ENCODE peak calls at places on chromosomes 3 and 15, in six cellular contexts. One of them, this sample, is unnamed.

GRCh38 chr3:64642327-64643151 is 45.3 kb downstream of the ADAMTS9 start:
- DNase-seq in right lobe of liver: no peak
- DNase-seq in spleen: no peak
- DNase-seq in transverse colon: peak
- DNase-seq in AG10803: no peak
- DNase-seq in GM06990: no peak
- DNase-seq in this sample: no peak

GRCh38 chr3:140187028-140187427 is 252.0 kb downstream of the CLSTN2 start:
- DNase-seq in right lobe of liver: no peak
- DNase-seq in spleen: no peak
- DNase-seq in transverse colon: no peak
- DNase-seq in AG10803: no peak
- DNase-seq in GM06990: no peak
- DNase-seq in this sample: no peak

GRCh38 chr15:65421360-65422215 is 1.2 kb downstream of the IGDCC4 start:
- DNase-seq in right lobe of liver: no peak
- DNase-seq in spleen: no peak
- DNase-seq in transverse colon: peak
- DNase-seq in AG10803: peak
- DNase-seq in GM06990: peak
- DNase-seq in this sample: no peak

GRCh38 chr3:15964605-15965061 is 166.9 kb upstream of the ANKRD28 start:
- DNase-seq in right lobe of liver: no peak
- DNase-seq in spleen: no peak
- DNase-seq in transverse colon: no peak
- DNase-seq in AG10803: peak
- DNase-seq in GM06990: no peak
- DNase-seq in this sample: no peak

GRCh38 chr15:91919014-91919534 is 65.6 kb downstream of the SLCO3A1 start:
- DNase-seq in right lobe of liver: no peak
- DNase-seq in spleen: no peak
- DNase-seq in transverse colon: no peak
- DNase-seq in AG10803: no peak
- DNase-seq in GM06990: no peak
- DNase-seq in this sample: no peak

GRCh38 chr15:42494998-42495360 is 455 bp upstream of the SNAP23 start:
- DNase-seq in right lobe of liver: no peak
- DNase-seq in spleen: no peak
- DNase-seq in transverse colon: peak
- DNase-seq in AG10803: peak
- DNase-seq in GM06990: no peak
- DNase-seq in this sample: peak

GRCh38 chr3:19917167-19917566 is 16.9 kb downstream of the EFHB start:
- DNase-seq in right lobe of liver: no peak
- DNase-seq in spleen: no peak
- DNase-seq in transverse colon: no peak
- DNase-seq in AG10803: no peak
- DNase-seq in GM06990: no peak
- DNase-seq in this sample: no peak

GRCh38 chr3:54891540-54891897 is 36.3 kb downstream of the LRTM1 start:
- DNase-seq in right lobe of liver: no peak
- DNase-seq in spleen: peak
- DNase-seq in transverse colon: peak
- DNase-seq in AG10803: peak
- DNase-seq in GM06990: no peak
- DNase-seq in this sample: peak

GRCh38 chr3:33991673-33992072 is 193.2 kb downstream of the PDCD6IP start:
- DNase-seq in right lobe of liver: no peak
- DNase-seq in spleen: no peak
- DNase-seq in transverse colon: no peak
- DNase-seq in AG10803: no peak
- DNase-seq in GM06990: no peak
- DNase-seq in this sample: no peak

GRCh38 chr3:159732172-159733111 is 256.2 kb upstream of the IL12A start:
- DNase-seq in right lobe of liver: no peak
- DNase-seq in spleen: no peak
- DNase-seq in transverse colon: no peak
- DNase-seq in AG10803: peak
- DNase-seq in GM06990: no peak
- DNase-seq in this sample: no peak

GRCh38 chr3:102229062-102229655 is 205.7 kb upstream of the ZPLD1 start:
- DNase-seq in right lobe of liver: no peak
- DNase-seq in spleen: no peak
- DNase-seq in transverse colon: peak
- DNase-seq in AG10803: peak
- DNase-seq in GM06990: peak
- DNase-seq in this sample: peak

GRCh38 chr3:122343654-122344053 is 18.6 kb downstream of the CSTA start:
- DNase-seq in right lobe of liver: no peak
- DNase-seq in spleen: no peak
- DNase-seq in transverse colon: no peak
- DNase-seq in AG10803: no peak
- DNase-seq in GM06990: no peak
- DNase-seq in this sample: no peak

GRCh38 chr3:43023066-43023465 is 44.0 kb downstream of the GASK1A start:
- DNase-seq in right lobe of liver: no peak
- DNase-seq in spleen: no peak
- DNase-seq in transverse colon: no peak
- DNase-seq in AG10803: no peak
- DNase-seq in GM06990: no peak
- DNase-seq in this sample: no peak

GRCh38 chr3:185822221-185822956 is 2.5 kb downstream of the IGF2BP2 start:
- DNase-seq in right lobe of liver: no peak
- DNase-seq in spleen: no peak
- DNase-seq in transverse colon: no peak
- DNase-seq in AG10803: peak
- DNase-seq in GM06990: no peak
- DNase-seq in this sample: no peak

GRCh38 chr3:18236726-18237125 is 188.4 kb downstream of the SATB1 start:
- DNase-seq in right lobe of liver: no peak
- DNase-seq in spleen: no peak
- DNase-seq in transverse colon: no peak
- DNase-seq in AG10803: no peak
- DNase-seq in GM06990: no peak
- DNase-seq in this sample: no peak

GRCh38 chr15:69056365-69056764 is 41.9 kb downstream of the NOX5 start:
- DNase-seq in right lobe of liver: no peak
- DNase-seq in spleen: no peak
- DNase-seq in transverse colon: no peak
- DNase-seq in AG10803: no peak
- DNase-seq in GM06990: no peak
- DNase-seq in this sample: no peak

GRCh38 chr15:40575113-40575512 is 6.0 kb downstream of the RPUSD2 start:
- DNase-seq in right lobe of liver: no peak
- DNase-seq in spleen: no peak
- DNase-seq in transverse colon: no peak
- DNase-seq in AG10803: no peak
- DNase-seq in GM06990: no peak
- DNase-seq in this sample: no peak

GRCh38 chr15:88861621-88862020 is 33.7 kb downstream of the HAPLN3 start:
- DNase-seq in right lobe of liver: peak
- DNase-seq in spleen: no peak
- DNase-seq in transverse colon: no peak
- DNase-seq in AG10803: no peak
- DNase-seq in GM06990: no peak
- DNase-seq in this sample: no peak

GRCh38 chr3:173397161-173398110 is at the start of gene NLGN1:
- DNase-seq in right lobe of liver: peak
- DNase-seq in spleen: peak
- DNase-seq in transverse colon: peak
- DNase-seq in AG10803: peak
- DNase-seq in GM06990: no peak
- DNase-seq in this sample: peak
- TF ChIP-seq CTCF in right lobe of liver: no peak
- TF ChIP-seq CTCF in spleen: no peak
- TF ChIP-seq CTCF in transverse colon: no peak
- TF ChIP-seq CTCF in AG10803: peak
- TF ChIP-seq CTCF in GM06990: no peak
- TF ChIP-seq CTCF in this sample: no peak

GRCh38 chr3:141384575-141384974 is 16.3 kb downstream of the ZBTB38 start:
- DNase-seq in right lobe of liver: no peak
- DNase-seq in spleen: no peak
- DNase-seq in transverse colon: no peak
- DNase-seq in AG10803: no peak
- DNase-seq in GM06990: no peak
- DNase-seq in this sample: no peak

GRCh38 chr3:141382571-141382970 is 14.3 kb downstream of the ZBTB38 start:
- DNase-seq in right lobe of liver: no peak
- DNase-seq in spleen: no peak
- DNase-seq in transverse colon: no peak
- DNase-seq in AG10803: no peak
- DNase-seq in GM06990: no peak
- DNase-seq in this sample: no peak

GRCh38 chr3:141384157-141384556 is 15.9 kb downstream of the ZBTB38 start:
- DNase-seq in right lobe of liver: no peak
- DNase-seq in spleen: no peak
- DNase-seq in transverse colon: no peak
- DNase-seq in AG10803: peak
- DNase-seq in GM06990: no peak
- DNase-seq in this sample: no peak

GRCh38 chr3:141385386-141386079 is 17.2 kb downstream of the ZBTB38 start:
- DNase-seq in right lobe of liver: no peak
- DNase-seq in spleen: no peak
- DNase-seq in transverse colon: no peak
- DNase-seq in AG10803: peak
- DNase-seq in GM06990: no peak
- DNase-seq in this sample: no peak

DNA sequence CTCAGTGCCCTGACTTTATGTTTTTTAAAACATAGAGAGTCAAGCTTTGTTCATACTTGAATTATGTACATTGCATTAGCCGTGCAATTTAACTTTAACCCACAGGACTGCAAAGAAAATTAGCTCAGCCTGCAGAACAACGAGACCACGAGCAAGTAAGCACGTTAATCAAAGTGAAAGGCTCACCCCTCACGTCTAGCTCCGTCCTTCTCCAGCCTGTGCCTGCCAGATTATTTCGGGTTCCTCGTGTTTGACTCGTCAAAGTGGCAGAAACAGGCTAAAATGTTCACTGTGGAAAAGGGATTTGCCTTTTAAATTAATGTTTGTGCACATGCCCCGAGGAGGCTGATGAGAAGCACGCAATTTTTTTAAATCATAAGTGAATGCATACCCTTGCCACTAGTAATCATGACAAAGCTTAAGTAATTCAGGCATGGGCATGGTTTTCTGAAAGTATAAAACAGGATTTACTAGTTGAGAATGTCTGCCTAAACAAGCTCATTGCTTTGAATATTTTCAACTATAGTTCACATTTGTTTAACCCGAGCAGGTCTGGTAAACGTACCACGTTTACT is 15.3 kb downstream of the ZBTB38 start:
- DNase-seq in right lobe of liver: no peak
- DNase-seq in spleen: no peak
- DNase-seq in transverse colon: no peak
- DNase-seq in AG10803: peak
- DNase-seq in GM06990: no peak
- DNase-seq in this sample: no peak
- H3K4me3 ChIP-seq in right lobe of liver: no peak
- H3K4me3 ChIP-seq in spleen: no peak
- H3K4me3 ChIP-seq in transverse colon: peak
- H3K4me3 ChIP-seq in AG10803: peak
- H3K4me3 ChIP-seq in GM06990: peak
- H3K4me3 ChIP-seq in this sample: peak

GRCh38 chr3:47096955-47097354 is 67.0 kb downstream of the SETD2 start:
- DNase-seq in right lobe of liver: no peak
- DNase-seq in spleen: no peak
- DNase-seq in transverse colon: no peak
- DNase-seq in AG10803: peak
- DNase-seq in GM06990: no peak
- DNase-seq in this sample: no peak
- TF ChIP-seq CTCF in right lobe of liver: no peak
- TF ChIP-seq CTCF in spleen: no peak
- TF ChIP-seq CTCF in transverse colon: no peak
- TF ChIP-seq CTCF in AG10803: no peak
- TF ChIP-seq CTCF in GM06990: no peak
- TF ChIP-seq CTCF in this sample: no peak

GRCh38 chr3:114721209-114721608 is 425.9 kb downstream of the ZBTB20 start:
- DNase-seq in right lobe of liver: no peak
- DNase-seq in spleen: no peak
- DNase-seq in transverse colon: no peak
- DNase-seq in AG10803: no peak
- DNase-seq in GM06990: no peak
- DNase-seq in this sample: no peak
- H3K4me3 ChIP-seq in right lobe of liver: no peak
- H3K4me3 ChIP-seq in spleen: no peak
- H3K4me3 ChIP-seq in transverse colon: no peak
- H3K4me3 ChIP-seq in AG10803: no peak
- H3K4me3 ChIP-seq in GM06990: no peak
- H3K4me3 ChIP-seq in this sample: no peak

GRCh38 chr3:167406876-167407492 is 26.9 kb upstream of the ZBBX start:
- DNase-seq in right lobe of liver: no peak
- DNase-seq in spleen: no peak
- DNase-seq in transverse colon: peak
- DNase-seq in AG10803: peak
- DNase-seq in GM06990: no peak
- DNase-seq in this sample: peak
- TF ChIP-seq CTCF in right lobe of liver: peak
- TF ChIP-seq CTCF in spleen: no peak
- TF ChIP-seq CTCF in transverse colon: no peak
- TF ChIP-seq CTCF in AG10803: peak
- TF ChIP-seq CTCF in GM06990: peak
- TF ChIP-seq CTCF in this sample: peak

GRCh38 chr15:82807920-82808633 is 1.4 kb upstream of the WHAMM start:
- DNase-seq in right lobe of liver: no peak
- DNase-seq in spleen: no peak
- DNase-seq in transverse colon: no peak
- DNase-seq in AG10803: no peak
- DNase-seq in GM06990: peak
- DNase-seq in this sample: no peak

GRCh38 chr15:82805994-82806406 is at the start of gene FSD2:
- DNase-seq in right lobe of liver: no peak
- DNase-seq in spleen: no peak
- DNase-seq in transverse colon: peak
- DNase-seq in AG10803: no peak
- DNase-seq in GM06990: peak
- DNase-seq in this sample: no peak

GRCh38 chr15:82803793-82804574 is 1.9 kb downstream of the FSD2 start:
- DNase-seq in right lobe of liver: no peak
- DNase-seq in spleen: no peak
- DNase-seq in transverse colon: no peak
- DNase-seq in AG10803: peak
- DNase-seq in GM06990: no peak
- DNase-seq in this sample: no peak

GRCh38 chr15:82802497-82802896 is 3.4 kb downstream of the FSD2 start:
- DNase-seq in right lobe of liver: no peak
- DNase-seq in spleen: no peak
- DNase-seq in transverse colon: no peak
- DNase-seq in AG10803: no peak
- DNase-seq in GM06990: no peak
- DNase-seq in this sample: no peak

DNA sequence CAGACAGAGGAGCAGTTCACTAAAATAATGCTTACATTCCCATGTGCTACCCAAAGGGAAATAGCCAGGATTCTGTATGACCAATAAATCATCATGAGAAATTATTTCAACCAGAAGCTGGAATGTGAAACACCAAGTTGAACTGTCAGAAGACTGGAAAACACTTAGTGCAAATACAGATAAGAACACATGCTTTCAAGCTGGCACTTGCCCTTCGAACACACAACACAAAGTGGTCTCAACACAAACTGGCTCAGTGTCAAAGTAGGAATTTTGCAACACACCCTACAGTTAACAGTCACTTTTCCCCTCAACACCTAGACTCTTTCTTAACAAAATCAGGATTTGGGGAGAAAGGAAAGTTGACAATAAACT is 1.3 kb downstream of the FSD2 start:
- DNase-seq in right lobe of liver: no peak
- DNase-seq in spleen: no peak
- DNase-seq in transverse colon: no peak
- DNase-seq in AG10803: peak
- DNase-seq in GM06990: no peak
- DNase-seq in this sample: no peak
- H3K4me3 ChIP-seq in right lobe of liver: no peak
- H3K4me3 ChIP-seq in spleen: no peak
- H3K4me3 ChIP-seq in transverse colon: no peak
- H3K4me3 ChIP-seq in AG10803: no peak
- H3K4me3 ChIP-seq in GM06990: no peak
- H3K4me3 ChIP-seq in this sample: no peak